ENCODE peak calls at places on chromosomes 11 and 22, in five cellular contexts. A is esophagus squamous epithelium, M is B cell, U is ovary, K is body of pancreas. V is an unnamed sample.

GRCh38 chr11:57496109-57496820 is 19.2 kb downstream of the SLC43A1 start:
- DNase-seq in U (no peak), A (no peak), M (no peak), K (peak; percentile 81), V (no peak)

GRCh38 chr11:111088872-111089271 is 156.7 kb upstream of the POU2AF2 start:
- DNase-seq in K (no peak), A (no peak), M (no peak), U (no peak), V (no peak)

GRCh38 chr22:22887621-22888503 is at the start of gene IGLL5:
- DNase-seq in U (no peak), M (peak; percentile 35), K (no peak), A (no peak), V (no peak)

GRCh38 chr11:64998141-64998540 is 1.4 kb upstream of the BATF2 start:
- DNase-seq in U (no peak), A (no peak), K (no peak), M (no peak), V (no peak)

GRCh38 chr22:29200901-29201300 is 4.8 kb upstream of the EMID1 start:
- DNase-seq in U (no peak), M (no peak), A (no peak), K (no peak), V (no peak)

GRCh38 chr11:119356349-119357031 is 10.0 kb upstream of the MFRP start:
- DNase-seq in A (no peak), K (no peak), U (peak; percentile 84), M (peak; percentile 83), V (peak; percentile 87)

GRCh38 chr11:19819148-19819547 is 106.5 kb downstream of the NAV2 start:
- DNase-seq in K (no peak), M (no peak), A (no peak), U (no peak), V (no peak)

GRCh38 chr22:20239063-20239950 is 28.8 kb downstream of the RTN4R start:
- DNase-seq in M (peak; percentile 24), K (no peak), U (peak; percentile 70), A (no peak), V (peak; percentile 63)

DNA sequence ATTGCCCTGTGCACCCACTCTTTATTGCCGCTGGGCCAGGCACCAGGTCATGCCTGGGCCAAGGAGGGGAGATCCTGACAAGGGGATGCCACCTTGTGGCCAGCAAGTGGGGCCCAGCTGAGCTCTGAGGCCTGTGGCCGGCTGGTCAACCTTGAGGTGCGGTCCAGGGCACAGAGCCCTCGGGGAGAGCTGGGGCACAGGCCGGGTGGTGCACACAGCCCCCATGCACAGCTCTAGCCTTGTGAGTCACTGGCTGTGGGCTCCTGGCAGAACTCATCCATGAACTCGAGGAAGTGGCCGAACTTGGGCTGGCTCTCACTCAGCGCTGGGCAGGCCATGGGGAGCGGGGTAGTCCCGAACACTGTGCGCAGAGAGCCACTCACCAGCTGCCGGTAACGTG is 94.3 kb downstream of the RNF169 start:
- DNase-seq in M (no peak), K (no peak), A (no peak), U (no peak), V (no peak)
- TF ChIP-seq CTCF in M (no peak), K (no peak), A (no peak), U (no peak), V (peak; percentile 26)

GRCh38 chr22:49930596-49931412 is 12.4 kb downstream of the CRELD2 start:
- DNase-seq in A (no peak), K (peak; percentile 91), U (no peak), M (peak; percentile 84), V (peak; percentile 63)
- TF ChIP-seq CTCF in A (peak; percentile 33), K (peak; percentile 93), U (no peak), M (peak; percentile 80), V (peak; percentile 80)

GRCh38 chr11:10893713-10894112 is 35.9 kb upstream of the ZBED5 start:
- DNase-seq in U (no peak), M (no peak), A (no peak), K (no peak), V (no peak)
- TF ChIP-seq CTCF in U (no peak), M (no peak), A (no peak), K (peak; percentile 28), V (no peak)

DNA sequence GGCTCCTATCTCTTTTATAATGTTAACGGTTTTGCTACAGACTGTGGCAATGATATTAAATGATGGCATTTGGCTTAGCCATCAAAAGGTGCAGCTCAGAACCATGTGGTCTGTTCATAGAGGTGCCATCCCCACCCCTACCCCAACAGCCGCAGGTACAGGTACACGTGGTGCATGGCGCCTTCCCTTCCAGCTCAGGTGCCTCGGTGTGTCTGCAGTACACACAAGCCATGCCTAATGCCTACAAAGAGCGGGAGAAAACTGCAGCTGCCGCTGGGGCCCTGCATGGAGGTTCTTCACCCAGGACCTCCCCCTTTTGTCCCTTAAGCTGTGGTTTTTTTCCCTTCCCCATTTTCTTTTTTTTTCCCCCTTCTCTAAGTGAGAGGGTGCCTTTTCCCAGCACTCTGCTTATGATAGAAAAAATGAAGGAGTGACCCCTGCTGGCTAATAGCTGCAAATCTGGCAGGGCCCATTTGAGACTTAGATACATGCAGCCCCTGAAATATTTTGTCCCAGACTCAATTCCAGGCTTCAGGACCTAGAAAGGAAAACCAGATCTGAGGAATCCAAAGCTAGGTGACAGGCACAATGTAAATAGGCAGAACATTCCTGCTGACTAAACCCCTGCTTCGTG is 6.5 kb downstream of the OR52M1 start:
- DNase-seq in K (no peak), M (no peak), U (no peak), A (no peak), V (peak; percentile 25)
- TF ChIP-seq CTCF in K (no peak), M (no peak), U (no peak), A (peak; percentile 10), V (no peak)